ENCODE peak calls at places on chromosomes 3 and 15, in five cellular contexts. One of them, this sample, is unnamed.

GRCh38 chr3:40996382-40996781 is 202.9 kb upstream of the CTNNB1 start:
- DNase-seq in C1 segment of cervical spinal cord: no peak
- DNase-seq in RWPE1: no peak
- DNase-seq in brain microvascular endothelial cell: no peak
- DNase-seq in Peyer's patch: no peak
- DNase-seq in this sample: no peak

GRCh38 chr3:160400631-160401150 is 1.2 kb downstream of the SMC4 start:
- DNase-seq in brain microvascular endothelial cell: no peak
- DNase-seq in RWPE1: no peak
- DNase-seq in Peyer's patch: no peak
- DNase-seq in C1 segment of cervical spinal cord: no peak
- DNase-seq in this sample: no peak

GRCh38 chr15:28983432-28984311 is 97.9 kb downstream of the APBA2 start:
- DNase-seq in C1 segment of cervical spinal cord: no peak
- DNase-seq in brain microvascular endothelial cell: no peak
- DNase-seq in Peyer's patch: no peak
- DNase-seq in RWPE1: no peak
- DNase-seq in this sample: no peak

GRCh38 chr15:69807752-69808151 is 290.0 kb downstream of the TLE3 start:
- DNase-seq in Peyer's patch: no peak
- DNase-seq in RWPE1: peak
- DNase-seq in brain microvascular endothelial cell: peak
- DNase-seq in C1 segment of cervical spinal cord: no peak
- DNase-seq in this sample: peak

GRCh38 chr3:38600551-38600950 is 48.9 kb downstream of the SCN5A start:
- DNase-seq in RWPE1: no peak
- DNase-seq in brain microvascular endothelial cell: no peak
- DNase-seq in Peyer's patch: no peak
- DNase-seq in C1 segment of cervical spinal cord: no peak
- DNase-seq in this sample: no peak

GRCh38 chr3:157572559-157573270 is 69.5 kb upstream of the VEPH1 start:
- DNase-seq in C1 segment of cervical spinal cord: no peak
- DNase-seq in Peyer's patch: no peak
- DNase-seq in RWPE1: peak
- DNase-seq in brain microvascular endothelial cell: peak
- DNase-seq in this sample: peak

GRCh38 chr3:154421067-154421466 is 8.9 kb downstream of the GPR149 start:
- DNase-seq in RWPE1: no peak
- DNase-seq in Peyer's patch: no peak
- DNase-seq in brain microvascular endothelial cell: peak
- DNase-seq in C1 segment of cervical spinal cord: no peak
- DNase-seq in this sample: no peak

GRCh38 chr3:162764672-162765071 is 1268.1 kb downstream of the OTOL1 start:
- DNase-seq in C1 segment of cervical spinal cord: no peak
- DNase-seq in Peyer's patch: no peak
- DNase-seq in brain microvascular endothelial cell: no peak
- DNase-seq in RWPE1: no peak
- DNase-seq in this sample: no peak

GRCh38 chr3:178558637-178559036 is 22.4 kb downstream of the KCNMB2 start:
- DNase-seq in RWPE1: no peak
- DNase-seq in C1 segment of cervical spinal cord: no peak
- DNase-seq in Peyer's patch: no peak
- DNase-seq in brain microvascular endothelial cell: no peak
- DNase-seq in this sample: no peak

GRCh38 chr3:134353831-134354611 is 20.2 kb downstream of the AMOTL2 start:
- DNase-seq in Peyer's patch: no peak
- DNase-seq in RWPE1: no peak
- DNase-seq in C1 segment of cervical spinal cord: no peak
- DNase-seq in brain microvascular endothelial cell: no peak
- DNase-seq in this sample: no peak

GRCh38 chr3:152729906-152730305 is 105.0 kb upstream of the P2RY1 start:
- DNase-seq in Peyer's patch: no peak
- DNase-seq in C1 segment of cervical spinal cord: no peak
- DNase-seq in brain microvascular endothelial cell: no peak
- DNase-seq in RWPE1: no peak
- DNase-seq in this sample: no peak

GRCh38 chr3:175065492-175065891 is 206.4 kb downstream of the NAALADL2 start:
- DNase-seq in Peyer's patch: no peak
- DNase-seq in C1 segment of cervical spinal cord: no peak
- DNase-seq in RWPE1: no peak
- DNase-seq in brain microvascular endothelial cell: no peak
- DNase-seq in this sample: no peak

GRCh38 chr15:56383011-56383410 is 17.8 kb downstream of the TEX9 start:
- DNase-seq in C1 segment of cervical spinal cord: no peak
- DNase-seq in Peyer's patch: no peak
- DNase-seq in RWPE1: no peak
- DNase-seq in brain microvascular endothelial cell: no peak
- DNase-seq in this sample: no peak

GRCh38 chr3:147191795-147192385 is 214.5 kb downstream of the ZIC4 start:
- DNase-seq in RWPE1: peak
- DNase-seq in C1 segment of cervical spinal cord: no peak
- DNase-seq in brain microvascular endothelial cell: peak
- DNase-seq in Peyer's patch: no peak
- DNase-seq in this sample: peak

GRCh38 chr15:90035095-90035834 is 34.1 kb downstream of the ZNF710 start:
- DNase-seq in brain microvascular endothelial cell: peak
- DNase-seq in Peyer's patch: no peak
- DNase-seq in RWPE1: peak
- DNase-seq in C1 segment of cervical spinal cord: no peak
- DNase-seq in this sample: peak

GRCh38 chr3:165195628-165196576 is at the start of gene SLITRK3:
- DNase-seq in RWPE1: no peak
- DNase-seq in Peyer's patch: no peak
- DNase-seq in C1 segment of cervical spinal cord: no peak
- DNase-seq in brain microvascular endothelial cell: no peak
- DNase-seq in this sample: no peak

GRCh38 chr15:70351391-70351790 is 253.7 kb upstream of the TLE3 start:
- DNase-seq in Peyer's patch: no peak
- DNase-seq in RWPE1: no peak
- DNase-seq in brain microvascular endothelial cell: no peak
- DNase-seq in C1 segment of cervical spinal cord: no peak
- DNase-seq in this sample: no peak